ENCODE peak calls at places on chromosome 6, in seven cellular contexts. One of them, this sample, is unnamed. For H3K9me3, the result is how much of the 10 kb centered on the place peaks cover.

GRCh38 chr6:113994934-113995342 is 24.0 kb upstream of the HDAC2 start:
- DNase-seq in ovary: no peak
- DNase-seq in transverse colon: peak
- DNase-seq in HAP-1: peak
- DNase-seq in stomach: no peak
- DNase-seq in A549: peak
- DNase-seq in left lung: no peak
- DNase-seq in this sample: peak

GRCh38 chr6:89467437-89467836 is 34.5 kb downstream of the ANKRD6 start:
- DNase-seq in HAP-1: no peak
- DNase-seq in stomach: no peak
- DNase-seq in ovary: no peak
- DNase-seq in left lung: no peak
- DNase-seq in A549: no peak
- DNase-seq in transverse colon: no peak
- DNase-seq in this sample: no peak

GRCh38 chr6:108587258-108588059 is 26.7 kb downstream of the FOXO3 start:
- DNase-seq in A549: peak
- DNase-seq in ovary: no peak
- DNase-seq in left lung: no peak
- DNase-seq in stomach: no peak
- DNase-seq in HAP-1: no peak
- DNase-seq in transverse colon: no peak
- DNase-seq in this sample: no peak

GRCh38 chr6:14129572-14129971 is 12.0 kb downstream of the CD83 start:
- DNase-seq in A549: peak
- DNase-seq in left lung: no peak
- DNase-seq in stomach: peak
- DNase-seq in HAP-1: peak
- DNase-seq in transverse colon: peak
- DNase-seq in ovary: peak
- DNase-seq in this sample: no peak

GRCh38 chr6:132131777-132132176 is 180.6 kb upstream of the CCN2 start:
- DNase-seq in A549: peak
- DNase-seq in transverse colon: no peak
- DNase-seq in stomach: no peak
- DNase-seq in ovary: peak
- DNase-seq in left lung: no peak
- DNase-seq in HAP-1: no peak
- DNase-seq in this sample: no peak

GRCh38 chr6:132380358-132380757 is 20.9 kb downstream of the MOXD1 start:
- DNase-seq in transverse colon: no peak
- DNase-seq in ovary: no peak
- DNase-seq in stomach: no peak
- DNase-seq in A549: no peak
- DNase-seq in HAP-1: no peak
- DNase-seq in left lung: no peak
- DNase-seq in this sample: no peak

GRCh38 chr6:110511401-110511800 is 35.0 kb upstream of the SLC22A16 start:
- DNase-seq in HAP-1: no peak
- DNase-seq in stomach: no peak
- DNase-seq in A549: no peak
- DNase-seq in ovary: no peak
- DNase-seq in transverse colon: no peak
- DNase-seq in left lung: no peak
- DNase-seq in this sample: no peak

GRCh38 chr6:155883334-155883731 is 427.7 kb upstream of the NOX3 start:
- DNase-seq in A549: no peak
- DNase-seq in stomach: no peak
- DNase-seq in left lung: no peak
- DNase-seq in HAP-1: no peak
- DNase-seq in transverse colon: no peak
- DNase-seq in ovary: no peak
- DNase-seq in this sample: no peak

GRCh38 chr6:99514089-99514488 is 1.1 kb downstream of the USP45 start:
- DNase-seq in HAP-1: peak
- DNase-seq in stomach: no peak
- DNase-seq in A549: no peak
- DNase-seq in transverse colon: no peak
- DNase-seq in ovary: no peak
- DNase-seq in left lung: no peak
- DNase-seq in this sample: no peak

GRCh38 chr6:152059909-152060308 is 252.4 kb downstream of the ESR1 start:
- DNase-seq in left lung: no peak
- DNase-seq in transverse colon: no peak
- DNase-seq in stomach: no peak
- DNase-seq in ovary: no peak
- DNase-seq in HAP-1: no peak
- DNase-seq in A549: no peak
- DNase-seq in this sample: no peak
- H3K4me3 ChIP-seq in left lung: no peak
- H3K4me3 ChIP-seq in transverse colon: no peak
- H3K4me3 ChIP-seq in stomach: no peak
- H3K4me3 ChIP-seq in ovary: no peak
- H3K4me3 ChIP-seq in HAP-1: no peak
- H3K4me3 ChIP-seq in A549: no peak
- H3K4me3 ChIP-seq in this sample: no peak

GRCh38 chr6:9851541-9852380 is 563.1 kb downstream of the TFAP2A start:
- DNase-seq in ovary: no peak
- DNase-seq in transverse colon: no peak
- DNase-seq in stomach: no peak
- DNase-seq in HAP-1: no peak
- DNase-seq in A549: peak
- DNase-seq in left lung: no peak
- DNase-seq in this sample: no peak
- H3K9me3 ChIP-seq in ovary: under half
- H3K9me3 ChIP-seq in transverse colon: under half
- H3K9me3 ChIP-seq in stomach: half or more
- H3K9me3 ChIP-seq in HAP-1: under half
- H3K9me3 ChIP-seq in A549: under half
- H3K9me3 ChIP-seq in left lung: under half
- H3K9me3 ChIP-seq in this sample: under half

DNA sequence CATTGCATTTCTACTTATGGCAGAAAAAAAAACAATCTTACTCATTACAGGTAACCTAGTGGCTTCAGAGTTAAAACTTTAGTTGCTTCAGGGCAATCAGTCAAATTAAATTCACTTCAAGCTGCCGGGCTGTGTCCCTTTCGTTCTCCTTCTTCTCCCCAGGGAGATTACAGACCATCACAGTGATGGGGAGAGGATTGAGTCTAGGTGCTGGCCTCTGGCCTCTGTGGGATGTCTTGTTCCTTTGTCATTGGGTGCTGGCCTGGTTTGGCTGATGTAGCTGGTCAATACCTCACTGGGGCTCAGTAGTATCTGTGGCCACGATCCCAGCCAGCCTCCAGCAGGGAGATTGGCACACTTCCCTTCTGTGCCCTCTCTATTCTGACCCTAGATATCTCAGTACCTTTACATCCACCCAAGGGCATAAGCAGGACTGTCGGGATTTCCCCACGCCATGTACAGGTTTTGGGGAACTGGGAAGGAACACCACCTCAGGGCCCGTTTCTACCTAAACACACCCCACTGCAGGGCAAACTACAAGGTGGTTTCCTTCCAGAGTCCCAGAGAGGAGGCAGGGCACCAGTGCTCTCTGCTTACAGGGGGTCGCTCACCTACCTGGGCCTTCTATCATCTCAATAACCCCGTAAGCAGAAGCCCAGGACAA is 15.4 kb downstream of the FYN start:
- DNase-seq in stomach: no peak
- DNase-seq in A549: no peak
- DNase-seq in transverse colon: no peak
- DNase-seq in ovary: no peak
- DNase-seq in left lung: no peak
- DNase-seq in HAP-1: no peak
- DNase-seq in this sample: no peak
- H3K4me3 ChIP-seq in stomach: no peak
- H3K4me3 ChIP-seq in A549: no peak
- H3K4me3 ChIP-seq in transverse colon: no peak
- H3K4me3 ChIP-seq in ovary: no peak
- H3K4me3 ChIP-seq in left lung: no peak
- H3K4me3 ChIP-seq in HAP-1: no peak
- H3K4me3 ChIP-seq in this sample: no peak

GRCh38 chr6:306641-307061 is 14.4 kb downstream of the DUSP22 start:
- DNase-seq in stomach: peak
- DNase-seq in HAP-1: no peak
- DNase-seq in transverse colon: no peak
- DNase-seq in left lung: no peak
- DNase-seq in ovary: no peak
- DNase-seq in A549: no peak
- DNase-seq in this sample: no peak
- H3K9me3 ChIP-seq in stomach: under half
- H3K9me3 ChIP-seq in HAP-1: under half
- H3K9me3 ChIP-seq in transverse colon: under half
- H3K9me3 ChIP-seq in left lung: under half
- H3K9me3 ChIP-seq in ovary: under half
- H3K9me3 ChIP-seq in A549: under half
- H3K9me3 ChIP-seq in this sample: under half

GRCh38 chr6:33742092-33742491 is 4.6 kb downstream of the IP6K3 start:
- DNase-seq in left lung: peak
- DNase-seq in HAP-1: no peak
- DNase-seq in stomach: no peak
- DNase-seq in transverse colon: no peak
- DNase-seq in ovary: no peak
- DNase-seq in A549: no peak
- DNase-seq in this sample: no peak

GRCh38 chr6:33738879-33739278 is 7.8 kb downstream of the IP6K3 start:
- DNase-seq in stomach: no peak
- DNase-seq in ovary: no peak
- DNase-seq in A549: no peak
- DNase-seq in HAP-1: no peak
- DNase-seq in left lung: peak
- DNase-seq in transverse colon: no peak
- DNase-seq in this sample: no peak

GRCh38 chr6:33739611-33740010 is 7.1 kb downstream of the IP6K3 start:
- DNase-seq in left lung: peak
- DNase-seq in A549: no peak
- DNase-seq in transverse colon: no peak
- DNase-seq in stomach: no peak
- DNase-seq in HAP-1: no peak
- DNase-seq in ovary: no peak
- DNase-seq in this sample: no peak

GRCh38 chr6:33740204-33740608 is 6.5 kb downstream of the IP6K3 start:
- DNase-seq in ovary: no peak
- DNase-seq in left lung: peak
- DNase-seq in transverse colon: no peak
- DNase-seq in stomach: no peak
- DNase-seq in A549: no peak
- DNase-seq in HAP-1: no peak
- DNase-seq in this sample: no peak

GRCh38 chr6:33740794-33741193 is 5.9 kb downstream of the IP6K3 start:
- DNase-seq in transverse colon: no peak
- DNase-seq in stomach: peak
- DNase-seq in HAP-1: no peak
- DNase-seq in ovary: no peak
- DNase-seq in left lung: no peak
- DNase-seq in A549: no peak
- DNase-seq in this sample: no peak
- H3K4me3 ChIP-seq in transverse colon: no peak
- H3K4me3 ChIP-seq in stomach: no peak
- H3K4me3 ChIP-seq in HAP-1: no peak
- H3K4me3 ChIP-seq in ovary: no peak
- H3K4me3 ChIP-seq in left lung: no peak
- H3K4me3 ChIP-seq in A549: no peak
- H3K4me3 ChIP-seq in this sample: no peak

DNA sequence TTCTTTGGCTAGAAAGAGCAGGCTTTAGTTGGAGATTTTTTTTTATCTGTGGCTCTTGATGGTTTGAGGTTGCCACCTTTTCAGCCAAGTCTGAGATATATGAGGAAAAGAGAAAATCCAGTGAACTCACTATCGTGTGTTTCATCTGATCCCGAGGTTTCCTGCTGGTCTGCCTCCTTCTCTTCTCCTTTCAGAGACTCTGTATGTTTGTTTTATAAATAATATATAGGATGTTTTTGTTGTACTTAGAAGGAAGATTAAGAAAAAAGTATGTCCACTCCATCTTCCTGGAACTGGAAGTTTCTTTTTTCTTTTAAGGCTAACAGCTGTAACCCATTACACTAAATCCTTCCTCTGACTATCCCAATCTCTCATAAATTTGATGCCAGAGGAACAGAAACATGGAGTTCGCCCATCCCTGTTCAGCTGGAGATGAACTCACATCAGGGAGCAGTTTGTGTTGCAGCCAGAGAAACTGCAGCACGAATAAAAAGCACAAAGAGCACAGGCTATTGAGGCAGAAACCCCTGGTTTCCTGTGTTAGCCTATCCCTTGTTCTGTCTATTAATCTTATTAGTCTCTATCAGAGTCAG is 20.7 kb downstream of the RIPK1 start:
- DNase-seq in A549: no peak
- DNase-seq in HAP-1: no peak
- DNase-seq in transverse colon: no peak
- DNase-seq in stomach: no peak
- DNase-seq in left lung: no peak
- DNase-seq in ovary: no peak
- DNase-seq in this sample: no peak
- H3K9me3 ChIP-seq in A549: under half
- H3K9me3 ChIP-seq in HAP-1: under half
- H3K9me3 ChIP-seq in transverse colon: under half
- H3K9me3 ChIP-seq in stomach: under half
- H3K9me3 ChIP-seq in left lung: under half
- H3K9me3 ChIP-seq in ovary: under half
- H3K9me3 ChIP-seq in this sample: under half

DNA sequence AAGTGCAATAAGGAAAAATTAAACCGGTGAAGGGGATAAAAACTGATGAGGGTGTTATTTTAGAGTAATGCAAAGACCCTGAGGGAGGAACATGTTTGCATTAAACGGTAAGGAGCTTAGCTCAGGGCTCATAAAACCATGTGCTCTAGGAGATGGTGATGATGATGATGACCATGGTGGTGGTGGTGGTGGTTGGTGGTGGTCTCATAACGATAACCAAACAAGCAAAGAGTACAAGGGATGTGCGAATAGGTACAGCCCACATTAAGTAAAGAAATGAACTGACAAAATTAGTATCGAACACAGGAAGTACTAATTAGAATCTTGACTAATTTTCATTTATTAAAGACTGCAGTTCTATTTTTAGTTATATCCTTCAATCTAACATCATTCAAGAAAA is 139.1 kb downstream of the ATXN1 start:
- DNase-seq in stomach: no peak
- DNase-seq in transverse colon: no peak
- DNase-seq in left lung: no peak
- DNase-seq in ovary: no peak
- DNase-seq in HAP-1: no peak
- DNase-seq in A549: no peak
- DNase-seq in this sample: no peak
- H3K4me3 ChIP-seq in stomach: no peak
- H3K4me3 ChIP-seq in transverse colon: no peak
- H3K4me3 ChIP-seq in left lung: no peak
- H3K4me3 ChIP-seq in ovary: no peak
- H3K4me3 ChIP-seq in HAP-1: no peak
- H3K4me3 ChIP-seq in A549: no peak
- H3K4me3 ChIP-seq in this sample: no peak

This sample was measured in SK-N-MC.